ENCODE peak calls at places on chromosomes 7 and 10, in five cellular contexts. One of them, this sample, is unnamed.

GRCh38 chr7:20959281-20959680 is 172.6 kb upstream of the SP8 start:
- DNase-seq in AG09309: no peak
- DNase-seq in stomach: no peak
- DNase-seq in dorsolateral prefrontal cortex: no peak
- DNase-seq in lower lobe of right lung: no peak
- DNase-seq in this sample: peak

GRCh38 chr7:29340691-29341090 is 146.1 kb downstream of the CHN2 start:
- DNase-seq in AG09309: no peak
- DNase-seq in lower lobe of right lung: no peak
- DNase-seq in stomach: no peak
- DNase-seq in dorsolateral prefrontal cortex: no peak
- DNase-seq in this sample: no peak

GRCh38 chr10:63718006-63718405 is 196.8 kb downstream of the REEP3 start:
- DNase-seq in stomach: no peak
- DNase-seq in dorsolateral prefrontal cortex: no peak
- DNase-seq in lower lobe of right lung: no peak
- DNase-seq in AG09309: no peak
- DNase-seq in this sample: no peak

GRCh38 chr7:92824901-92825480 is 11.4 kb downstream of the CDK6 start:
- DNase-seq in lower lobe of right lung: no peak
- DNase-seq in AG09309: no peak
- DNase-seq in stomach: no peak
- DNase-seq in dorsolateral prefrontal cortex: no peak
- DNase-seq in this sample: no peak

GRCh38 chr7:148804343-148805234 is 79.5 kb downstream of the EZH2 start:
- DNase-seq in stomach: no peak
- DNase-seq in lower lobe of right lung: no peak
- DNase-seq in dorsolateral prefrontal cortex: no peak
- DNase-seq in AG09309: no peak
- DNase-seq in this sample: no peak

GRCh38 chr7:13908667-13909382 is 80.6 kb downstream of the ETV1 start:
- DNase-seq in stomach: no peak
- DNase-seq in AG09309: no peak
- DNase-seq in dorsolateral prefrontal cortex: no peak
- DNase-seq in lower lobe of right lung: no peak
- DNase-seq in this sample: no peak

GRCh38 chr7:84113906-84114875 is 80.4 kb downstream of the SEMA3A start:
- DNase-seq in AG09309: no peak
- DNase-seq in dorsolateral prefrontal cortex: no peak
- DNase-seq in lower lobe of right lung: no peak
- DNase-seq in stomach: no peak
- DNase-seq in this sample: no peak

GRCh38 chr7:47531584-47532492 is 50.1 kb downstream of the TNS3 start:
- DNase-seq in dorsolateral prefrontal cortex: no peak
- DNase-seq in lower lobe of right lung: no peak
- DNase-seq in stomach: no peak
- DNase-seq in AG09309: no peak
- DNase-seq in this sample: no peak

GRCh38 chr10:129901389-129902045 is 62.6 kb downstream of the EBF3 start:
- DNase-seq in lower lobe of right lung: no peak
- DNase-seq in AG09309: no peak
- DNase-seq in stomach: no peak
- DNase-seq in dorsolateral prefrontal cortex: no peak
- DNase-seq in this sample: no peak

GRCh38 chr7:148799893-148800545 is 84.1 kb downstream of the EZH2 start:
- DNase-seq in AG09309: no peak
- DNase-seq in dorsolateral prefrontal cortex: no peak
- DNase-seq in stomach: no peak
- DNase-seq in lower lobe of right lung: no peak
- DNase-seq in this sample: no peak

GRCh38 chr10:116891208-116891607 is 41.9 kb downstream of the ENO4 start:
- DNase-seq in lower lobe of right lung: no peak
- DNase-seq in dorsolateral prefrontal cortex: peak
- DNase-seq in stomach: no peak
- DNase-seq in AG09309: peak
- DNase-seq in this sample: no peak

GRCh38 chr7:97064972-97065587 is 40.4 kb upstream of the DLX5 start:
- DNase-seq in lower lobe of right lung: no peak
- DNase-seq in stomach: no peak
- DNase-seq in AG09309: peak
- DNase-seq in dorsolateral prefrontal cortex: no peak
- DNase-seq in this sample: peak

GRCh38 chr10:1737222-1738061 is at the start of gene ADARB2:
- DNase-seq in stomach: peak
- DNase-seq in dorsolateral prefrontal cortex: peak
- DNase-seq in lower lobe of right lung: no peak
- DNase-seq in AG09309: no peak
- DNase-seq in this sample: peak

GRCh38 chr7:44150966-44151678 is 10.0 kb upstream of the MYL7 start:
- DNase-seq in AG09309: no peak
- DNase-seq in stomach: no peak
- DNase-seq in lower lobe of right lung: no peak
- DNase-seq in dorsolateral prefrontal cortex: no peak
- DNase-seq in this sample: no peak

GRCh38 chr7:150388709-150389531 is 9.8 kb downstream of the ZNF775 start:
- DNase-seq in stomach: peak
- DNase-seq in lower lobe of right lung: peak
- DNase-seq in dorsolateral prefrontal cortex: peak
- DNase-seq in AG09309: no peak
- DNase-seq in this sample: no peak

GRCh38 chr10:114142018-114142417 is 32.0 kb downstream of the CCDC186 start:
- DNase-seq in dorsolateral prefrontal cortex: no peak
- DNase-seq in lower lobe of right lung: no peak
- DNase-seq in AG09309: no peak
- DNase-seq in stomach: no peak
- DNase-seq in this sample: peak

GRCh38 chr7:158863611-158864506 is 7.5 kb downstream of the DYNC2I1 start:
- DNase-seq in AG09309: peak
- DNase-seq in dorsolateral prefrontal cortex: peak
- DNase-seq in lower lobe of right lung: peak
- DNase-seq in stomach: peak
- DNase-seq in this sample: no peak

GRCh38 chr10:47090903-47091302 is 179.7 kb downstream of the PTPN20 start:
- DNase-seq in AG09309: no peak
- DNase-seq in stomach: no peak
- DNase-seq in dorsolateral prefrontal cortex: no peak
- DNase-seq in lower lobe of right lung: no peak
- DNase-seq in this sample: no peak

GRCh38 chr10:131174651-131175540 is 136.6 kb downstream of the TCERG1L start:
- DNase-seq in stomach: peak
- DNase-seq in dorsolateral prefrontal cortex: no peak
- DNase-seq in AG09309: no peak
- DNase-seq in lower lobe of right lung: no peak
- DNase-seq in this sample: no peak

GRCh38 chr10:59668081-59668480 is 41.6 kb downstream of the SLC16A9 start:
- DNase-seq in dorsolateral prefrontal cortex: no peak
- DNase-seq in stomach: no peak
- DNase-seq in lower lobe of right lung: no peak
- DNase-seq in AG09309: no peak
- DNase-seq in this sample: no peak

GRCh38 chr10:52213511-52213831 is 100.6 kb upstream of the DKK1 start:
- DNase-seq in stomach: no peak
- DNase-seq in AG09309: no peak
- DNase-seq in dorsolateral prefrontal cortex: no peak
- DNase-seq in lower lobe of right lung: no peak
- DNase-seq in this sample: no peak

GRCh38 chr7:151085691-151086620 is at the start of gene AGAP3:
- DNase-seq in stomach: peak
- DNase-seq in lower lobe of right lung: peak
- DNase-seq in AG09309: no peak
- DNase-seq in dorsolateral prefrontal cortex: peak
- DNase-seq in this sample: peak

DNA sequence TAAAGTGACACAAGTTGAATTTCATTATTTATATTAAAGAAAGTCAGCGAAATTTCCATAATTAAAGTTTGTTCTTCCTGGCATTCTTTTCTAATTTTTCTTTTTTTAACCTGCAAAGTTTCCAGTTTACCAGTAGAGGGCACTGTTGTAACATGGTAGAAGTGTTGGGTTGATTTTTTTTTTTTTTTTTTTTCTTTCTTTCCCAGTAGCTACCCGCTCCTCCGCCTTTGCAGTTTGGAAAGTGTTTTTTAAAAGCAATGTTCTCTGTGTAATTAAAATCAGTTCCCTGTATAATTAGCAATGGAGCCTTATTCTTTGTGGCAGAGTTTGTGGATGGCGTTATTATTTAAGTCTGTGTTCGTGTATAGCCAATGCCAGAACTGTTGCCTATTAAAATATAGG is 53.7 kb downstream of the TAF3 start:
- DNase-seq in stomach: no peak
- DNase-seq in lower lobe of right lung: no peak
- DNase-seq in AG09309: no peak
- DNase-seq in dorsolateral prefrontal cortex: no peak
- DNase-seq in this sample: no peak
- H3K4me3 ChIP-seq in stomach: peak
- H3K4me3 ChIP-seq in lower lobe of right lung: peak
- H3K4me3 ChIP-seq in AG09309: peak
- H3K4me3 ChIP-seq in dorsolateral prefrontal cortex: peak
- H3K4me3 ChIP-seq in this sample: no peak

GRCh38 chr7:52616552-52616951 is 418.9 kb upstream of the POM121L12 start:
- DNase-seq in stomach: no peak
- DNase-seq in dorsolateral prefrontal cortex: no peak
- DNase-seq in AG09309: no peak
- DNase-seq in lower lobe of right lung: no peak
- DNase-seq in this sample: no peak
- TF ChIP-seq CTCF in stomach: no peak
- TF ChIP-seq CTCF in dorsolateral prefrontal cortex: no peak
- TF ChIP-seq CTCF in AG09309: no peak
- TF ChIP-seq CTCF in lower lobe of right lung: no peak
- TF ChIP-seq CTCF in this sample: no peak

DNA sequence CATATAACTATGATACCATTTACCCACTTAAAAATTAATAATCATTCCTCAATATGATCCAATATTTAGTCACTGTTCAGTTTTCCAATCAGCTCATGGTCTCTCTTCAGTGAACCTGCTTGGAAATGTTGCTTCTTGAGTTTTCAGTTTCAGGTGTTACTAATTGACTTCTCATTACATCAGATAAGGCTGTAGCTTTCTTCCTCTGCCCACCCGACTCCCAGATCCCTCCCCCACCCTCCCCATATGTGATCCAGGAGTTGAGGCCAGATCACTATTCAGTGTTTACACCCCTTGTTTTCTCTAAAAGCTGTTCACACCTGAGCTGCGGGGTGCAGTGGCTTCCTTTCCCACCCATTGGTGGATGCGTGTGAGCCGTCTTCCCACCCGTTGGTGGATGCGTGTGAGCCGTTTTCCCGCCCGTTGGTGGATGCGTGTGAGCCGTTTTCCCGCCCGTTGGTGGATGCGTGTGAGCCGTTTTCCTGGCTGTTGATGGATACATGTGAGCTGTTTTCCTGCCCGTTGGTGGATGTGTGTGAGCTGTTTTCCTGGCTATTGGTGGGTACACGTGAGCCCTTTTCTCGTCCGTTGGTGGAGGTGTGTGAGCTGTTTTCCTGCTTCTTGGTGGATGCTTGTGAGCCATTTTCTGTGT is 3.2 kb upstream of the MTG1 start:
- DNase-seq in stomach: peak
- DNase-seq in AG09309: no peak
- DNase-seq in lower lobe of right lung: no peak
- DNase-seq in dorsolateral prefrontal cortex: no peak
- DNase-seq in this sample: no peak
- H3K4me3 ChIP-seq in stomach: no peak
- H3K4me3 ChIP-seq in AG09309: no peak
- H3K4me3 ChIP-seq in lower lobe of right lung: no peak
- H3K4me3 ChIP-seq in dorsolateral prefrontal cortex: no peak
- H3K4me3 ChIP-seq in this sample: no peak

GRCh38 chr10:78937800-78938694 is 130.7 kb upstream of the ZMIZ1 start:
- DNase-seq in AG09309: no peak
- DNase-seq in lower lobe of right lung: no peak
- DNase-seq in dorsolateral prefrontal cortex: no peak
- DNase-seq in stomach: no peak
- DNase-seq in this sample: no peak
- TF ChIP-seq CTCF in AG09309: no peak
- TF ChIP-seq CTCF in lower lobe of right lung: peak
- TF ChIP-seq CTCF in dorsolateral prefrontal cortex: no peak
- TF ChIP-seq CTCF in stomach: no peak
- TF ChIP-seq CTCF in this sample: no peak